ENCODE peak calls at places on chromosomes 3 and 15, in nine cellular contexts. T is HTR-8/SVneo, V is cardiac muscle cell, K is sciatic nerve, I is iris pigment epithelial cell, X is neural crest cell, Y is trophoblast cell, G is fibroblast of mammary gland, M is HCT116. N is an unnamed sample.

GRCh38 chr15:87940763-87941162 is 315.8 kb downstream of the NTRK3 start:
- DNase-seq in T (no peak), V (no peak), K (no peak), I (no peak), X (no peak), Y (no peak), G (no peak), M (no peak), N (no peak)

GRCh38 chr15:82122754-82123400 is 77.1 kb upstream of the MEX3B start:
- DNase-seq in T (peak), V (no peak), K (no peak), I (peak), X (no peak), Y (no peak), G (peak), M (peak), N (no peak)

GRCh38 chr15:77659350-77660321 is 26.9 kb upstream of the LINGO1 start:
- DNase-seq in T (peak), V (peak), K (peak), I (peak), X (peak), Y (peak), G (peak), M (peak), N (peak)

GRCh38 chr15:38229700-38230099 is 22.9 kb upstream of the SPRED1 start:
- DNase-seq in T (no peak), V (no peak), K (no peak), I (peak), X (no peak), Y (peak), G (peak), M (no peak), N (no peak)

GRCh38 chr15:98126326-98127090 is 166.0 kb downstream of the ARRDC4 start:
- DNase-seq in T (no peak), V (no peak), K (no peak), I (no peak), X (no peak), Y (no peak), G (peak), M (no peak), N (no peak)

GRCh38 chr3:139227827-139228226 is 116.0 kb upstream of the MRPS22 start:
- DNase-seq in T (no peak), V (no peak), K (no peak), I (no peak), X (no peak), Y (no peak), G (no peak), M (no peak), N (no peak)

GRCh38 chr3:101228441-101228840 is 91.9 kb downstream of the IMPG2 start:
- DNase-seq in T (no peak), V (no peak), K (no peak), I (no peak), X (no peak), Y (peak), G (no peak), M (no peak), N (no peak)

GRCh38 chr15:31342781-31343626 is 16.4 kb downstream of the KLF13 start:
- DNase-seq in T (no peak), V (no peak), K (no peak), I (no peak), X (no peak), Y (no peak), G (no peak), M (no peak), N (no peak)

GRCh38 chr3:13513051-13513912 is 33.2 kb downstream of the HDAC11 start:
- DNase-seq in T (no peak), V (peak), K (no peak), I (no peak), X (no peak), Y (peak), G (peak), M (no peak), N (no peak)

N was measured in progenitor cell of endocrine pancreas.